ENCODE peak calls at places on chromosome X, in eight cellular contexts. One of them, this sample, is unnamed.

GRCh38 chrX:100341111-100341510 is 69.0 kb downstream of the PCDH19 start:
- DNase-seq in caudate nucleus: no peak
- DNase-seq in hypothalamus: no peak
- DNase-seq in Right ventricle myocardium inferior: no peak
- DNase-seq in testis: no peak
- DNase-seq in GOT3: no peak
- DNase-seq in foreskin fibroblast: no peak
- DNase-seq in cardiac muscle cell: no peak
- DNase-seq in this sample: no peak

GRCh38 chrX:134999469-134999868 is 8.7 kb downstream of the SMIM10 start:
- DNase-seq in cardiac muscle cell: peak
- DNase-seq in hypothalamus: no peak
- DNase-seq in caudate nucleus: no peak
- DNase-seq in foreskin fibroblast: peak
- DNase-seq in GOT3: no peak
- DNase-seq in testis: no peak
- DNase-seq in Right ventricle myocardium inferior: no peak
- DNase-seq in this sample: no peak

GRCh38 chrX:87664381-87664780 is 146.8 kb downstream of the KLHL4 start:
- DNase-seq in Right ventricle myocardium inferior: no peak
- DNase-seq in cardiac muscle cell: peak
- DNase-seq in testis: no peak
- DNase-seq in GOT3: no peak
- DNase-seq in foreskin fibroblast: no peak
- DNase-seq in hypothalamus: no peak
- DNase-seq in caudate nucleus: no peak
- DNase-seq in this sample: peak

GRCh38 chrX:69285401-69285871 is 120.2 kb upstream of the PJA1 start:
- DNase-seq in testis: peak
- DNase-seq in caudate nucleus: no peak
- DNase-seq in GOT3: no peak
- DNase-seq in foreskin fibroblast: no peak
- DNase-seq in cardiac muscle cell: peak
- DNase-seq in Right ventricle myocardium inferior: peak
- DNase-seq in hypothalamus: no peak
- DNase-seq in this sample: peak

GRCh38 chrX:19875051-19875432 is 12.4 kb downstream of the SH3KBP1 start:
- DNase-seq in Right ventricle myocardium inferior: no peak
- DNase-seq in GOT3: no peak
- DNase-seq in caudate nucleus: peak
- DNase-seq in hypothalamus: no peak
- DNase-seq in foreskin fibroblast: no peak
- DNase-seq in testis: no peak
- DNase-seq in cardiac muscle cell: no peak
- DNase-seq in this sample: peak

GRCh38 chrX:154434394-154435168 is 2.4 kb upstream of the GDI1 start:
- DNase-seq in hypothalamus: no peak
- DNase-seq in caudate nucleus: no peak
- DNase-seq in cardiac muscle cell: no peak
- DNase-seq in Right ventricle myocardium inferior: no peak
- DNase-seq in testis: no peak
- DNase-seq in GOT3: no peak
- DNase-seq in foreskin fibroblast: no peak
- DNase-seq in this sample: no peak

GRCh38 chrX:71298119-71298518 is 3.4 kb upstream of the ITGB1BP2 start:
- DNase-seq in testis: peak
- DNase-seq in caudate nucleus: no peak
- DNase-seq in hypothalamus: no peak
- DNase-seq in GOT3: no peak
- DNase-seq in cardiac muscle cell: peak
- DNase-seq in foreskin fibroblast: peak
- DNase-seq in Right ventricle myocardium inferior: no peak
- DNase-seq in this sample: no peak

GRCh38 chrX:153381684-153382532 is 19.2 kb downstream of the PNMA6E start:
- DNase-seq in testis: peak
- DNase-seq in hypothalamus: peak
- DNase-seq in Right ventricle myocardium inferior: no peak
- DNase-seq in foreskin fibroblast: peak
- DNase-seq in cardiac muscle cell: peak
- DNase-seq in GOT3: peak
- DNase-seq in caudate nucleus: no peak
- DNase-seq in this sample: peak

GRCh38 chrX:16997313-16997712 is 50.9 kb downstream of the REPS2 start:
- DNase-seq in foreskin fibroblast: no peak
- DNase-seq in GOT3: no peak
- DNase-seq in Right ventricle myocardium inferior: no peak
- DNase-seq in caudate nucleus: no peak
- DNase-seq in testis: no peak
- DNase-seq in hypothalamus: no peak
- DNase-seq in cardiac muscle cell: no peak
- DNase-seq in this sample: no peak

GRCh38 chrX:17697191-17697590 is 40.1 kb upstream of the SCML1 start:
- DNase-seq in testis: no peak
- DNase-seq in Right ventricle myocardium inferior: no peak
- DNase-seq in cardiac muscle cell: peak
- DNase-seq in caudate nucleus: no peak
- DNase-seq in GOT3: no peak
- DNase-seq in hypothalamus: no peak
- DNase-seq in foreskin fibroblast: no peak
- DNase-seq in this sample: no peak

GRCh38 chrX:110733166-110733565 is 62.5 kb downstream of the CHRDL1 start:
- DNase-seq in hypothalamus: no peak
- DNase-seq in testis: no peak
- DNase-seq in foreskin fibroblast: peak
- DNase-seq in Right ventricle myocardium inferior: no peak
- DNase-seq in caudate nucleus: no peak
- DNase-seq in GOT3: no peak
- DNase-seq in cardiac muscle cell: no peak
- DNase-seq in this sample: no peak

GRCh38 chrX:33171071-33171470 is 40.3 kb downstream of the DMD start:
- DNase-seq in foreskin fibroblast: no peak
- DNase-seq in caudate nucleus: no peak
- DNase-seq in GOT3: no peak
- DNase-seq in testis: no peak
- DNase-seq in cardiac muscle cell: no peak
- DNase-seq in Right ventricle myocardium inferior: no peak
- DNase-seq in hypothalamus: no peak
- DNase-seq in this sample: no peak

GRCh38 chrX:17689971-17690409 is 47.3 kb upstream of the SCML1 start:
- DNase-seq in caudate nucleus: peak
- DNase-seq in cardiac muscle cell: peak
- DNase-seq in hypothalamus: peak
- DNase-seq in foreskin fibroblast: peak
- DNase-seq in Right ventricle myocardium inferior: no peak
- DNase-seq in testis: peak
- DNase-seq in GOT3: no peak
- DNase-seq in this sample: peak

GRCh38 chrX:9456250-9457074 is 8.4 kb upstream of the TBL1X start:
- DNase-seq in foreskin fibroblast: no peak
- DNase-seq in caudate nucleus: no peak
- DNase-seq in GOT3: no peak
- DNase-seq in hypothalamus: no peak
- DNase-seq in cardiac muscle cell: no peak
- DNase-seq in testis: no peak
- DNase-seq in Right ventricle myocardium inferior: no peak
- DNase-seq in this sample: no peak

GRCh38 chrX:102599950-102600579 is 750 bp downstream of the ARMCX5 start:
- DNase-seq in testis: no peak
- DNase-seq in hypothalamus: no peak
- DNase-seq in caudate nucleus: no peak
- DNase-seq in cardiac muscle cell: peak
- DNase-seq in Right ventricle myocardium inferior: no peak
- DNase-seq in foreskin fibroblast: peak
- DNase-seq in GOT3: no peak
- DNase-seq in this sample: no peak

GRCh38 chrX:134139090-134139489 is 97.9 kb upstream of the CCDC160 start:
- DNase-seq in cardiac muscle cell: no peak
- DNase-seq in testis: no peak
- DNase-seq in caudate nucleus: no peak
- DNase-seq in hypothalamus: no peak
- DNase-seq in Right ventricle myocardium inferior: no peak
- DNase-seq in foreskin fibroblast: no peak
- DNase-seq in GOT3: no peak
- DNase-seq in this sample: no peak

GRCh38 chrX:124534530-124534929 is 188.2 kb downstream of the SH2D1A start:
- DNase-seq in testis: no peak
- DNase-seq in foreskin fibroblast: no peak
- DNase-seq in Right ventricle myocardium inferior: no peak
- DNase-seq in GOT3: no peak
- DNase-seq in hypothalamus: no peak
- DNase-seq in caudate nucleus: no peak
- DNase-seq in cardiac muscle cell: no peak
- DNase-seq in this sample: no peak

GRCh38 chrX:18354369-18355329 is at the start of gene SCML2:
- DNase-seq in foreskin fibroblast: peak
- DNase-seq in GOT3: peak
- DNase-seq in Right ventricle myocardium inferior: peak
- DNase-seq in cardiac muscle cell: peak
- DNase-seq in hypothalamus: peak
- DNase-seq in caudate nucleus: peak
- DNase-seq in testis: peak
- DNase-seq in this sample: peak

GRCh38 chrX:77389891-77390290 is 57.3 kb upstream of the FGF16 start:
- DNase-seq in caudate nucleus: no peak
- DNase-seq in Right ventricle myocardium inferior: no peak
- DNase-seq in hypothalamus: no peak
- DNase-seq in GOT3: no peak
- DNase-seq in foreskin fibroblast: no peak
- DNase-seq in testis: no peak
- DNase-seq in cardiac muscle cell: no peak
- DNase-seq in this sample: no peak

GRCh38 chrX:133640161-133641015 is 225.1 kb upstream of the GPC4 start:
- DNase-seq in hypothalamus: no peak
- DNase-seq in Right ventricle myocardium inferior: no peak
- DNase-seq in testis: no peak
- DNase-seq in cardiac muscle cell: peak
- DNase-seq in GOT3: no peak
- DNase-seq in caudate nucleus: no peak
- DNase-seq in foreskin fibroblast: no peak
- DNase-seq in this sample: no peak